ENCODE peak calls at places on chromosomes 4 and X, in six cellular contexts. One of them, this sample, is unnamed.

GRCh38 chrX:65993915-65994460 is 45.9 kb downstream of the VSIG4 start:
- DNase-seq in K562: no peak
- DNase-seq in GM12891: no peak
- DNase-seq in HepG2: no peak
- DNase-seq in H1: no peak
- DNase-seq in GM12878: no peak
- DNase-seq in this sample: no peak

GRCh38 chrX:95076449-95076848 is 1402.4 kb downstream of the FAM133A start:
- DNase-seq in HepG2: peak
- DNase-seq in GM12891: no peak
- DNase-seq in K562: peak
- DNase-seq in H1: no peak
- DNase-seq in GM12878: no peak
- DNase-seq in this sample: no peak

GRCh38 chrX:38107028-38107427 is 100.7 kb downstream of the SYTL5 start:
- DNase-seq in K562: no peak
- DNase-seq in GM12891: no peak
- DNase-seq in H1: no peak
- DNase-seq in GM12878: no peak
- DNase-seq in HepG2: peak
- DNase-seq in this sample: no peak

GRCh38 chr4:1334579-1334895 is 12.5 kb upstream of the UVSSA start:
- DNase-seq in H1: no peak
- DNase-seq in HepG2: no peak
- DNase-seq in GM12891: no peak
- DNase-seq in K562: no peak
- DNase-seq in GM12878: no peak
- DNase-seq in this sample: no peak

GRCh38 chrX:7889138-7889537 is 38.1 kb downstream of the PNPLA4 start:
- DNase-seq in GM12878: no peak
- DNase-seq in H1: no peak
- DNase-seq in HepG2: no peak
- DNase-seq in K562: no peak
- DNase-seq in GM12891: no peak
- DNase-seq in this sample: no peak

GRCh38 chr4:1651609-1652008 is 32.5 kb downstream of the FAM53A start:
- DNase-seq in GM12891: no peak
- DNase-seq in K562: no peak
- DNase-seq in GM12878: no peak
- DNase-seq in HepG2: no peak
- DNase-seq in H1: no peak
- DNase-seq in this sample: no peak

GRCh38 chr4:11791808-11792207 is 363.1 kb upstream of the HS3ST1 start:
- DNase-seq in H1: no peak
- DNase-seq in K562: no peak
- DNase-seq in GM12878: no peak
- DNase-seq in GM12891: no peak
- DNase-seq in HepG2: no peak
- DNase-seq in this sample: no peak

GRCh38 chr4:137533855-137534254 is 1.6 kb upstream of the PCDH18 start:
- DNase-seq in HepG2: no peak
- DNase-seq in GM12891: no peak
- DNase-seq in GM12878: no peak
- DNase-seq in H1: no peak
- DNase-seq in K562: no peak
- DNase-seq in this sample: no peak

DNA sequence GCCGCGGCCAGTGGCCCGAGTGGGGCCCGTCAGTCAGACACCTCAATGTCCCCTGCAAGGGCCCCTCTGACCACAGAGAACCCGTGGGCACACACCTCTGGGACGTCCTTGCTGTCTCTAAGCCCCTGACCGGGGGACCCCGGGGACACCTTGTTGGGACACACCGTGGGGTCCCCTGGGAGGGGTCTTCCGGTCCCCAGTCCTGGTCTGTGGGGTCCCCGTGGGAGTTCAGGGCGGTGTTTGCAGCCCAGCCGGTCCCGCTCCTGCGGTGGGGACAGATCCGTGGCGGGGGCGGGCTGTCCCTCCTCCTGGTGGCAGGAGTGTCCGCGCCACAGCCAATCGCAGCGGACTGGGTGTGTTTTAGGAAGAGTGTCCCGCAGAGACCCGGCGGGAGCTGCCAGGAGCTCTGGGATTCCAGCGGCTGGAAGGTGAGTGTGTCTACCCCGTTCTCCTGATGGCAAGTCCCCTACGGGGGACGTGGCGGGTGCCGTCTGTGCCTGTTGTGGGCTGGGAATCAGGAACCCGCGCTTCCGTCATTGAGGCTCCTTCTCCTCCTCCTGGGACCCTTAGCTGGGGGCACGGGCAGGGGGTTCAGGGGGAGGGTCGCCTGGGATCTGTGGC is 5.1 kb upstream of the PLCXD1 start:
- DNase-seq in GM12891: peak
- DNase-seq in K562: peak
- DNase-seq in H1: peak
- DNase-seq in HepG2: peak
- DNase-seq in GM12878: no peak
- DNase-seq in this sample: peak
- TF ChIP-seq POLR2A in GM12891: no peak
- TF ChIP-seq POLR2A in K562: peak
- TF ChIP-seq POLR2A in H1: peak
- TF ChIP-seq POLR2A in HepG2: peak
- TF ChIP-seq POLR2A in GM12878: no peak
- TF ChIP-seq POLR2A in this sample: no peak

GRCh38 chr4:7426525-7427171 is 8.1 kb downstream of the PSAPL1 start:
- DNase-seq in K562: no peak
- DNase-seq in H1: peak
- DNase-seq in GM12891: no peak
- DNase-seq in GM12878: no peak
- DNase-seq in HepG2: no peak
- DNase-seq in this sample: peak
- TF ChIP-seq TAF1 in K562: no peak
- TF ChIP-seq TAF1 in H1: no peak
- TF ChIP-seq TAF1 in GM12891: no peak
- TF ChIP-seq TAF1 in GM12878: no peak
- TF ChIP-seq TAF1 in HepG2: no peak
- TF ChIP-seq TAF1 in this sample: no peak

DNA sequence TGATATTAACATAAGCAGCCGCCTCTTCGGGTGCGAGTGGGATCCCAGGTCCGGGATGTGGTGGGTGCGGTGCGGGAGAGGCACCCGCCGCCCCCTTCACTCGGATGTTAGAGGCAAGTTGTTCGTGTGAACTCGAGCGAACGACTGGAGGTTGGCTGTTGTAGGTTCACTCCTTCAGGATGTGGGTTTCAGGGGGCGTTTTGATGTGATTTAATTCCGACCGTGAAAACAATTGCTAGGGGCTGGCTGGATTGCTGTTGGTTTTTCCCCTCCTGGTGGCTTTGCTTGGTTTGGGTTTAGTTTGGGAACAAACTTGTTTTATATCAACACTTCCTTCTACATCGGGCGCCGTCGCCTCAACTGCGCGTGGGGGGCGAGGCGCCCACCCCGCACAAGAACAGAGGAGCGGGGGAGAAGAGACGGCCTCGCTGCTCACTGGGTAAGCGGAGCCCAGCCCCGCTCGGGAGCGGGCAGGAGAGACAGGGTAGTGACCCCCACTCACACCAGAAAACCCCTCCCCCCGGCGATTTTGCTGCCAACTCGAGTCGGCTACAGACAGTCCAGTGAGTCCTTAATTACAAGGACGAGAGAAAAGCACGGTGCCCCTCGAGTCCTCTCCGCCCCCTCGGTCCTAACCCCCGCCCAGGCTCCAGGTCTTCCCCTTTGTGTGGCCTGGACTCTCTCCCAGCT is 3.0 kb upstream of the LEF1 start:
- DNase-seq in H1: peak
- DNase-seq in GM12891: no peak
- DNase-seq in K562: no peak
- DNase-seq in HepG2: no peak
- DNase-seq in GM12878: no peak
- DNase-seq in this sample: no peak
- TF ChIP-seq POLR2AphosphoS5 in H1: no peak
- TF ChIP-seq POLR2AphosphoS5 in GM12891: no peak
- TF ChIP-seq POLR2AphosphoS5 in K562: no peak
- TF ChIP-seq POLR2AphosphoS5 in HepG2: no peak
- TF ChIP-seq POLR2AphosphoS5 in GM12878: no peak
- TF ChIP-seq POLR2AphosphoS5 in this sample: no peak

GRCh38 chr4:24584175-24584850 is at the start of gene DHX15:
- DNase-seq in K562: peak
- DNase-seq in GM12891: peak
- DNase-seq in GM12878: peak
- DNase-seq in H1: peak
- DNase-seq in HepG2: peak
- DNase-seq in this sample: peak
- TF ChIP-seq POLR2A in K562: peak
- TF ChIP-seq POLR2A in GM12891: peak
- TF ChIP-seq POLR2A in GM12878: peak
- TF ChIP-seq POLR2A in H1: peak
- TF ChIP-seq POLR2A in HepG2: peak
- TF ChIP-seq POLR2A in this sample: peak

This sample was measured in GM12892.